ENCODE peak calls at places on chromosomes 11 and 22, in four cellular contexts. O, R, G and W are unnamed samples.

GRCh38 chr11:110990316-110990715 is 255.2 kb upstream of the POU2AF2 start:
- DNase-seq in O (no peak), R (no peak), G (no peak), W (no peak)

GRCh38 chr22:37462983-37463382 is 23.2 kb downstream of the MFNG start:
- DNase-seq in O (peak; percentile 28), R (peak; percentile 36), G (no peak), W (peak; percentile 70)

GRCh38 chr11:10155793-10156490 is 138.1 kb downstream of the SBF2 start:
- DNase-seq in O (no peak), R (no peak), G (no peak), W (peak; percentile 32)

GRCh38 chr22:49013707-49014106 is 814.0 kb downstream of the BRD1 start:
- DNase-seq in O (no peak), R (no peak), G (no peak), W (no peak)

GRCh38 chr11:22193348-22194051 is 615 bp downstream of the ANO5 start:
- DNase-seq in O (no peak), R (peak; percentile 9), G (peak; percentile 30), W (peak; percentile 58)

GRCh38 chr11:117583063-117583801 is 213.8 kb downstream of the DSCAML1 start:
- DNase-seq in O (no peak), R (no peak), G (no peak), W (no peak)

GRCh38 chr11:95925011-95925410 is 1.1 kb upstream of the MTMR2 start:
- DNase-seq in O (peak; percentile 31), R (no peak), G (peak; percentile 18), W (no peak)

GRCh38 chr11:122793500-122793899 is 44.8 kb upstream of the CRTAM start:
- DNase-seq in O (no peak), R (no peak), G (no peak), W (no peak)

GRCh38 chr11:111355956-111356659 is 23.0 kb downstream of the POU2AF1 start:
- DNase-seq in O (peak; percentile 30), R (no peak), G (no peak), W (no peak)

GRCh38 chr11:121630041-121630440 is 177.3 kb upstream of the SORL1-AS1 start:
- DNase-seq in O (no peak), R (no peak), G (no peak), W (no peak)

GRCh38 chr11:63918576-63919171 is 1.7 kb upstream of the RCOR2 start:
- DNase-seq in O (no peak), R (no peak), G (no peak), W (peak; percentile 44)

GRCh38 chr22:23119492-23120414 is 22.0 kb downstream of the RSPH14 start:
- DNase-seq in O (no peak), R (peak; percentile 66), G (no peak), W (no peak)
- TF ChIP-seq NR3C1 in O (no peak), R (no peak), G (no peak), W (no peak)

DNA sequence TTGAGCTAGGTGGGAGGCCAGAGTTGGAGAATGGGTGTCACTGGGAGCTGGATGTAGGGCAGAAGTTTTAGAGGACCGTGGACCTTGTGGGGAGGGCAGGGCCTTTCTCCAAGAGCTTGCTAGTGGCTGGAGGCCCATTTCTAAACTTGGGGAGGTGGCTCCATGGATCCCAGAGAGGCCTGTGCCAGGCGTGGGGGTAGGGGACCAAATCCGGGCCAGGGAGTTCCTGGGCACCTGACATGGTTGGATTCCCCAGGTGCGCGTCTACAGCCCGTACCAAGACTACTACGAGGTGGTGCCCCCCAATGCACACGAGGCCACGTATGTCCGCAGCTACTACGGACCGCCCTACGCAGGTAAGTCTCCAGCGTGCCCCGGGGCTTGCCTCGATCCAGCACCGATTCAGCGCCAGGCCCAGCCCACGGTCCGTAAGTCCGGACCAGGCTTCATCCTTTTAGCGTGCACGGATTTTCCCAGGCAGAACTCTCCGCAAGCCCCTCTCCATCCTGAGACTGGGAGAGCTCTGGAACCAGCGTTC is 14.2 kb downstream of the PLEKHB1 start:
- DNase-seq in O (no peak), R (no peak), G (no peak), W (no peak)
- TF ChIP-seq NR3C1 in O (no peak), R (no peak), G (no peak), W (no peak)

GRCh38 chr11:69841170-69841858 is 22.1 kb upstream of the FGF3 start:
- DNase-seq in O (no peak), R (no peak), G (no peak), W (no peak)

GRCh38 chr11:69840371-69841169 is 21.4 kb upstream of the FGF3 start:
- DNase-seq in O (no peak), R (no peak), G (no peak), W (no peak)

GRCh38 chr11:69837791-69838190 is 18.6 kb upstream of the FGF3 start:
- DNase-seq in O (no peak), R (no peak), G (no peak), W (no peak)

GRCh38 chr11:69841859-69842698 is 22.9 kb upstream of the FGF3 start:
- DNase-seq in O (no peak), R (peak; percentile 56), G (no peak), W (peak; percentile 65)

DNA sequence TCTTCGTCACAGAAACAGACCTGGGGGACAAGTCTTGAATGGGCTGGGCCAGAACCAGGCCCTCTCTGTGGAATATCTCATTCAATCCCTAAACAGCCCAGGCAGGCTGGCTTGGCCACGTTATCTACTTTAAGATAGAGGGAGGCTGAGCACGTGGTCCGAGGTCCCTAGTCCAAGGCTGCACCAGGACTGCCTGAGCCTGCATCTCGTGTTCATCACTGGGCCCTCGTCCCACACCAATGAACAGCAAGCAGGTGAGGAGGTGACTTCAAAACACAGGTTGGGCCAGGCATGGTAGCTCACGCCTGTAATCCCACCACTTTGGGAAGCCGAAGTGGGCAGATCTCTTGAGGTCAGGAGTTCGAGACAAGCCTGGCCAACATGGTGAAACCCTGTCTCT is 20.3 kb upstream of the FGF3 start:
- DNase-seq in O (no peak), R (no peak), G (no peak), W (no peak)
- TF ChIP-seq NR3C1 in O (no peak), R (no peak), G (no peak), W (no peak)

DNA sequence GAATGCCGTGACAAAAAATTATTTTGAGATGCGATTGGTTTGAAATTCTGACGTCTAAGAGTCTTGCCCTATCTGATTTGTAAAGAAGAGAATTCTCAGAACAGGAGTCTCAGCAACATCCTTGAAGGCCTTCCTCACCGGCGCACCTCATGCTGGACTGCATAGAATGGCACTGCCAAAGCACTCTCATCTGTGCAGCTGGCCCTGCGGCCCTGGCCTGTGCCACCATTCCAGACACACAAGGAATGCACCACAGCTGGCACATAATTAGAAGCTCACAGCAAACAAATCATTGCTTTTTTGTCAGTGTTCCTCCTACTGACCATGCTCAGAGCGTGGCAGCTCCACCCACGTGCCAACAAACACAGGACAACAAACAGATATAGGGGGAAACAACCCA is 166.0 kb downstream of the KIRREL3 start:
- DNase-seq in O (no peak), R (no peak), G (no peak), W (no peak)
- TF ChIP-seq NR3C1 in O (no peak), R (no peak), G (no peak), W (no peak)

DNA sequence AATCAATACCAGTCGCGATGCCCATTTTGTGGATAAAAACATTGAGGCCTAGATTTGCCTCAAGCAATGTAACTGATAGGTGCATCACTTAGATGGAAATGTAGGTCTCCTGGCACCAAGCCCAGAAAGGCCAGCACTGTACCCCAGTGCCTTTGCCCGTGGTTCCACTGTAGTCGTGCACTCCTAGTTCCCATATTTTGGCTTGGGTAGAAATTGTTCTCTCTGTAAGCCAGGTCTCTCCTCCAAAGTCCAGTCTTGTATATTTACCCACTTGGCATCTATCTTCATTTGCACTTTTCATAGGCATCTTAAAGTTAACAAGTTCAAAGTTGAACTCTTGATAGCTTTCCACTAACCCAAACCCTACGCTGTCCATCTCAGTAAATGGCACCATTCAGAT is 41.6 kb upstream of the DMC1 start:
- DNase-seq in O (no peak), R (no peak), G (no peak), W (no peak)
- TF ChIP-seq NR3C1 in O (no peak), R (no peak), G (no peak), W (no peak)

DNA sequence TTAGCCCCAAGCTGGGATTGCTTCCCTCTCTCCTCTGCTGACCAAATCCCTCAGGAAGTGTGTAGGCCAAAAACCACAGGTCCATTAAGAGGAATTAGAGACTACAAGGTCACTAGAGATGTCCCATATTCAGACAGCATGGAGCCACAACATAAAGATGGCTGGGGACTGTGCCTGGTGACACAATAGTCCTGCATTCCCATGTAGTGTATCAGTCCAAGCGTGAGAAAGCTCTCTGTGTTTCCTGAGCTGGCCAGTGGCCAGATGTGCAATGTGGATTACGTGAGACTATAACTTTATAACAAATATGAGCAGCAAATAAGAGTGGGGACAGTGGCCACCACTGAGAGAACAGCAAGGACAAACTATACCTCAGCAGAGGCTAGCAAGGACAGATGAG is 7.6 kb upstream of the MS4A10 start:
- DNase-seq in O (peak; percentile 37), R (no peak), G (peak; percentile 41), W (no peak)
- TF ChIP-seq NR3C1 in O (no peak), R (no peak), G (no peak), W (no peak)

DNA sequence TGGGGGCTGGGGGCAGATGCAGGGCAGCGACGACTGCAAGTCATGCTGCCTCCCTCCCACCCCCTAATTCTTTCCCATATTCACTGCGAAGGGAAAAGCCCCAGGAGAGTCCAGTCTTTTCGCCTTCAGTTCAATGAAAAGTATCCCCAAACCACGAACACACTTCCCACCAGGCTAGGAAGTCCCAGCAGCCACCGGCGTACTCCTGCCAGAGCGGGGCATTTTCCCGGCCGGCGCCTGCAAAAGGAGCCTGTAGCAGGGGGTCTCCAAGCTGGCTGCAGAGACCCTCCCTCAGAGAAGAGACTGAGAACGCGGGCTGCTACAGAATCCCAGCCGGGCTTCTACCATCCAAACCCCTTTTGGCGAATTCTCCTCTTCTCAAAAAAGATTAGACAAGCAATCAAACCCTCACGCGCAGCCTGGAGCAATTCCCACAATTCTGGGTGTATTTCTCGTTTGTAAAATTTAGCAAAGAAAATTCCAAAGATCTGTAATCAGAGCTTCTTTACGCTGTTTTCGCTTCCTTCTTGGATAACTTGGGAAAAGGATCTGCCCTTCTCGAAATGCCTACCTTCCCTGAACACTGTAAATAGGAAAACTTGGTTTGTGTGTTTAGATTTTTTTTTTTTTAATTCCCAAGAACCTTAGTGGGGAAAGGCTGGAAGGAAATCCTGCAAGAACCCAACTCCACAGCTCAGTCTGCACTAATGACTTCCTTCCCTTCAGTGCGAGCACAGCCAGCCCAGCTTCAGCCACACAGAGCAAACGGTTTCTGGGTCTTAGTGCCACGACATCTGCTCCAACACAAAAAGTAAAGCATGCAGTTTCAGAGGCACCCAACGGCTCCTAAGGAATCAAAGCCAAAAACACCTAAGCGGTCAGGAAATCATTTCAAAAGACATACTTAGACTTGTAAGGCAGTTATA is 236.4 kb downstream of the TTC28 start:
- DNase-seq in O (peak; percentile 20), R (peak; percentile 5), G (no peak), W (peak; percentile 58)
- TF ChIP-seq NR3C1 in O (no peak), R (no peak), G (no peak), W (no peak)

GRCh38 chr11:45079075-45079444 is 67.4 kb upstream of the PRDM11 start:
- DNase-seq in O (no peak), R (no peak), G (no peak), W (no peak)
- TF ChIP-seq NR3C1 in O (no peak), R (no peak), G (no peak), W (no peak)